ENCODE peak calls at places on chromosomes 5 and 9, in ten cellular contexts. Z, N, A, E, D, G, F, P, O and W are unnamed samples.

GRCh38 chr9:114271556-114272510 is 51.1 kb upstream of the ORM1 start:
- DNase-seq in N (no peak), O (peak), Z (peak), P (peak), G (no peak), D (no peak), F (no peak), E (no peak), A (peak), W (peak)

GRCh38 chr5:32074401-32074800 is 99.7 kb downstream of the GOLPH3 start:
- DNase-seq in N (no peak), D (no peak), E (no peak), Z (no peak), P (no peak), O (no peak), F (no peak), G (no peak), A (no peak), W (peak)

GRCh38 chr9:76897804-76898525 is 7.9 kb downstream of the PRUNE2 start:
- DNase-seq in O (no peak), E (no peak), D (no peak), A (no peak), P (no peak), Z (no peak), F (no peak), N (no peak), G (no peak), W (no peak)

GRCh38 chr5:3886521-3887461 is 291.2 kb downstream of the IRX1 start:
- DNase-seq in O (no peak), G (no peak), A (no peak), N (no peak), P (no peak), D (no peak), E (no peak), F (no peak), Z (no peak), W (no peak)

GRCh38 chr5:149611327-149611726 is 30.0 kb downstream of the ARHGEF37 start:
- DNase-seq in A (peak), O (peak), N (no peak), P (no peak), E (no peak), G (no peak), F (peak), Z (no peak), D (no peak), W (no peak)

GRCh38 chr5:178535299-178536175 is 54.7 kb downstream of the COL23A1 start:
- DNase-seq in G (no peak), A (peak), N (no peak), P (no peak), O (peak), D (peak), E (no peak), Z (peak), F (no peak), W (peak)

GRCh38 chr9:4499917-4500316 is 9.6 kb downstream of the SLC1A1 start:
- DNase-seq in N (no peak), E (no peak), F (peak), D (no peak), P (no peak), A (no peak), Z (no peak), G (no peak), O (peak), W (no peak)

GRCh38 chr9:4137755-4138154 is 162.1 kb downstream of the GLIS3 start:
- DNase-seq in F (no peak), G (no peak), Z (no peak), D (no peak), P (no peak), E (no peak), N (no peak), A (peak), O (no peak), W (no peak)

GRCh38 chr5:100664140-100664539 is 129.0 kb downstream of the FAM174A start:
- DNase-seq in N (no peak), Z (no peak), E (no peak), A (no peak), F (no peak), D (no peak), O (no peak), P (no peak), G (no peak), W (no peak)

GRCh38 chr5:124963236-124963929 is 216.9 kb upstream of the ZNF608 start:
- DNase-seq in O (no peak), E (no peak), F (no peak), G (no peak), A (peak), Z (no peak), D (no peak), P (no peak), N (no peak), W (no peak)

GRCh38 chr5:30113542-30113941 is 1079.9 kb upstream of the CDH6 start:
- DNase-seq in F (no peak), Z (no peak), O (no peak), N (no peak), E (no peak), G (no peak), A (peak), D (no peak), P (no peak), W (no peak)